ENCODE peak calls at places on chromosomes 16 and 17, in four cellular contexts. One of them, this sample, is unnamed.
A peak's percentile ranks its signal among the peaks of the same experiment; 100 is the strongest.

GRCh38 chr16:67258160-67258835 is 9.5 kb downstream of the SLC9A5 start:
- DNase-seq in uterus: no peak
- DNase-seq in tibial nerve: no peak
- DNase-seq in ascending aorta: no peak
- DNase-seq in this sample: no peak

GRCh38 chr16:3101841-3102470 is 2.9 kb upstream of the ZSCAN10 start:
- DNase-seq in uterus: no peak
- DNase-seq in tibial nerve: no peak
- DNase-seq in ascending aorta: no peak
- DNase-seq in this sample: no peak

GRCh38 chr16:1297413-1297773 is 12.0 kb upstream of the UBE2I start:
- DNase-seq in uterus: no peak
- DNase-seq in tibial nerve: no peak
- DNase-seq in ascending aorta: no peak
- DNase-seq in this sample: no peak

GRCh38 chr17:34259151-34259550 is 4.1 kb downstream of the CCL2 start:
- DNase-seq in uterus: no peak
- DNase-seq in tibial nerve: no peak
- DNase-seq in ascending aorta: no peak
- DNase-seq in this sample: no peak

GRCh38 chr16:24077989-24078388 is 178.1 kb upstream of the CACNG3 start:
- DNase-seq in uterus: no peak
- DNase-seq in tibial nerve: no peak
- DNase-seq in ascending aorta: no peak
- DNase-seq in this sample: no peak

GRCh38 chr17:31838641-31839225 is 20.3 kb downstream of the COPRS start:
- DNase-seq in uterus: no peak
- DNase-seq in tibial nerve: no peak
- DNase-seq in ascending aorta: no peak
- DNase-seq in this sample: no peak

GRCh38 chr16:81313731-81314602 is 795 bp upstream of the GAN start:
- DNase-seq in uterus: no peak
- DNase-seq in tibial nerve: no peak
- DNase-seq in ascending aorta: no peak
- DNase-seq in this sample: no peak

GRCh38 chr16:89050119-89050867 is 43.4 kb upstream of the ACSF3 start:
- DNase-seq in uterus: no peak
- DNase-seq in tibial nerve: no peak
- DNase-seq in ascending aorta: no peak
- DNase-seq in this sample: no peak

GRCh38 chr16:10578474-10579316 is 1.7 kb downstream of the EMP2 start:
- DNase-seq in uterus: no peak
- DNase-seq in tibial nerve: no peak
- DNase-seq in ascending aorta: no peak
- DNase-seq in this sample: no peak

GRCh38 chr16:55189975-55190636 is 133.9 kb upstream of the IRX6 start:
- DNase-seq in uterus: no peak
- DNase-seq in tibial nerve: no peak
- DNase-seq in ascending aorta: no peak
- DNase-seq in this sample: no peak

GRCh38 chr17:45342871-45343526 is 26.2 kb upstream of the MAP3K14 start:
- DNase-seq in uterus: no peak
- DNase-seq in tibial nerve: no peak
- DNase-seq in ascending aorta: peak; percentile 31
- DNase-seq in this sample: no peak

GRCh38 chr17:7466644-7467341 is 12.6 kb downstream of the ZBTB4 start:
- DNase-seq in uterus: peak; percentile 86
- DNase-seq in tibial nerve: peak; percentile 71
- DNase-seq in ascending aorta: peak; percentile 85
- DNase-seq in this sample: no peak

GRCh38 chr17:10729334-10730193 is at the start of gene TMEM220:
- DNase-seq in uterus: peak; percentile 84
- DNase-seq in tibial nerve: peak; percentile 64
- DNase-seq in ascending aorta: peak; percentile 90
- DNase-seq in this sample: peak; percentile 49

GRCh38 chr17:10420811-10421210 is 939 bp downstream of the MYH8 start:
- DNase-seq in uterus: no peak
- DNase-seq in tibial nerve: no peak
- DNase-seq in ascending aorta: no peak
- DNase-seq in this sample: no peak

GRCh38 chr16:19883296-19883951 is 1.2 kb downstream of the GPRC5B start:
- DNase-seq in uterus: peak; percentile 44
- DNase-seq in tibial nerve: peak; percentile 44
- DNase-seq in ascending aorta: no peak
- DNase-seq in this sample: peak; percentile 14

GRCh38 chr16:2737238-2737605 is 15.2 kb upstream of the SRRM2 start:
- DNase-seq in uterus: no peak
- DNase-seq in tibial nerve: no peak
- DNase-seq in ascending aorta: no peak
- DNase-seq in this sample: no peak

GRCh38 chr16:1181715-1182671 is 29.1 kb downstream of the CACNA1H start:
- DNase-seq in uterus: peak; percentile 87
- DNase-seq in tibial nerve: no peak
- DNase-seq in ascending aorta: peak; percentile 92
- DNase-seq in this sample: no peak

GRCh38 chr16:70725024-70725911 is 39.4 kb upstream of the MTSS2 start:
- DNase-seq in uterus: peak; percentile 69
- DNase-seq in tibial nerve: peak; percentile 39
- DNase-seq in ascending aorta: no peak
- DNase-seq in this sample: no peak

GRCh38 chr17:42723636-42724035 is 21.2 kb downstream of the EZH1 start:
- DNase-seq in uterus: no peak
- DNase-seq in tibial nerve: no peak
- DNase-seq in ascending aorta: no peak
- DNase-seq in this sample: no peak

GRCh38 chr17:41116292-41116691 is 1.9 kb downstream of the KRTAP4-11 start:
- DNase-seq in uterus: no peak
- DNase-seq in tibial nerve: no peak
- DNase-seq in ascending aorta: no peak
- DNase-seq in this sample: no peak

GRCh38 chr16:24781256-24781655 is 51.8 kb downstream of the TNRC6A start:
- DNase-seq in uterus: no peak
- DNase-seq in tibial nerve: no peak
- DNase-seq in ascending aorta: no peak
- DNase-seq in this sample: no peak

GRCh38 chr17:67162771-67163170 is 82.2 kb downstream of the HELZ start:
- DNase-seq in uterus: no peak
- DNase-seq in tibial nerve: no peak
- DNase-seq in ascending aorta: no peak
- DNase-seq in this sample: no peak

GRCh38 chr16:11510178-11510973 is 76.3 kb downstream of the LITAF start:
- DNase-seq in uterus: no peak
- DNase-seq in tibial nerve: no peak
- DNase-seq in ascending aorta: no peak
- DNase-seq in this sample: no peak

GRCh38 chr17:11488407-11488806 is 109.9 kb upstream of the DNAH9 start:
- DNase-seq in uterus: no peak
- DNase-seq in tibial nerve: no peak
- DNase-seq in ascending aorta: no peak
- DNase-seq in this sample: no peak

GRCh38 chr16:14345512-14346115 is 274.5 kb downstream of the MRTFB start:
- DNase-seq in uterus: no peak
- DNase-seq in tibial nerve: no peak
- DNase-seq in ascending aorta: no peak
- DNase-seq in this sample: no peak

GRCh38 chr17:79338589-79338988 is 264.0 kb downstream of the ENGASE start:
- DNase-seq in uterus: no peak
- DNase-seq in tibial nerve: no peak
- DNase-seq in ascending aorta: no peak
- DNase-seq in this sample: no peak

GRCh38 chr17:77884967-77885641 is 73.4 kb upstream of the TNRC6C start:
- DNase-seq in uterus: no peak
- DNase-seq in tibial nerve: no peak
- DNase-seq in ascending aorta: no peak
- DNase-seq in this sample: no peak

DNA sequence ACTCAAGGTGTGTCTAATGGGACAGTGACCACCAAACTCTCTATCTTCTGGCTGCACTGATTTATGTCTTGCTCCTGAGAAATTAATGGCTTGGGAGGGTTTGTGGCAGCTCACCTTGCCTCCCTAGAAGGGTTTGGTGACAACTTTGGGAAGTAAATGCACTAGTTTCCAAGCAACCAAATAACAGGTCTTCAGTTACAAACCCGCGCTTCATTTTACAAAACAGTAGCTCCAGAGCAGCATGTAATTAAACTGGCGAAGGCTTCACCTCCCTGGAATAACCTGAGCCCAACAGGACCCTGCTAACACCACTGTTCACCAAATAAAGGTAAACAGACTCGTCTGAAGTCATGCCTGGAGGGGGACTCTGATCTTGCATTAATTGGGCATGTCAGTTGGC is 318.2 kb downstream of the SLC39A11 start:
- DNase-seq in uterus: no peak
- DNase-seq in tibial nerve: no peak
- DNase-seq in ascending aorta: no peak
- DNase-seq in this sample: no peak
- H3K27ac ChIP-seq in uterus: no peak overlapping the region
- H3K27ac ChIP-seq in tibial nerve: no peak overlapping the region
- H3K27ac ChIP-seq in ascending aorta: no peak overlapping the region
- H3K27ac ChIP-seq in this sample: no peak overlapping the region

GRCh38 chr17:6080711-6081430 is 10.7 kb downstream of the WSCD1 start:
- DNase-seq in uterus: no peak
- DNase-seq in tibial nerve: no peak
- DNase-seq in ascending aorta: no peak
- DNase-seq in this sample: no peak

GRCh38 chr17:6085812-6086211 is 15.6 kb downstream of the WSCD1 start:
- DNase-seq in uterus: no peak
- DNase-seq in tibial nerve: no peak
- DNase-seq in ascending aorta: no peak
- DNase-seq in this sample: no peak

GRCh38 chr17:6082335-6082734 is 12.2 kb downstream of the WSCD1 start:
- DNase-seq in uterus: no peak
- DNase-seq in tibial nerve: no peak
- DNase-seq in ascending aorta: no peak
- DNase-seq in this sample: no peak

GRCh38 chr17:6086603-6087400 is 16.6 kb downstream of the WSCD1 start:
- DNase-seq in uterus: no peak
- DNase-seq in tibial nerve: no peak
- DNase-seq in ascending aorta: no peak
- DNase-seq in this sample: no peak

GRCh38 chr17:6084226-6085161 is 14.3 kb downstream of the WSCD1 start:
- DNase-seq in uterus: no peak
- DNase-seq in tibial nerve: no peak
- DNase-seq in ascending aorta: no peak
- DNase-seq in this sample: no peak
- H3K27ac ChIP-seq in uterus: no peak overlapping the region
- H3K27ac ChIP-seq in tibial nerve: no peak overlapping the region
- H3K27ac ChIP-seq in ascending aorta: no peak overlapping the region
- H3K27ac ChIP-seq in this sample: no peak overlapping the region

GRCh38 chr17:75845933-75846700 is 1.9 kb upstream of the UNC13D start:
- DNase-seq in uterus: no peak
- DNase-seq in tibial nerve: no peak
- DNase-seq in ascending aorta: no peak
- DNase-seq in this sample: no peak

GRCh38 chr17:75846701-75847594 is 2.7 kb upstream of the UNC13D start:
- DNase-seq in uterus: no peak
- DNase-seq in tibial nerve: no peak
- DNase-seq in ascending aorta: no peak
- DNase-seq in this sample: no peak

GRCh38 chr17:75848523-75849303 is 4.5 kb upstream of the UNC13D start:
- DNase-seq in uterus: peak; percentile 68
- DNase-seq in tibial nerve: peak; percentile 85
- DNase-seq in ascending aorta: no peak
- DNase-seq in this sample: peak; percentile 65

GRCh38 chr17:75849304-75849695 is 5.1 kb upstream of the UNC13D start:
- DNase-seq in uterus: no peak
- DNase-seq in tibial nerve: no peak
- DNase-seq in ascending aorta: no peak
- DNase-seq in this sample: no peak

GRCh38 chr17:75847595-75848522 is 3.7 kb upstream of the UNC13D start:
- DNase-seq in uterus: no peak
- DNase-seq in tibial nerve: no peak
- DNase-seq in ascending aorta: no peak
- DNase-seq in this sample: no peak
- H3K27ac ChIP-seq in uterus: peak overlapping the region; percentile 44
- H3K27ac ChIP-seq in tibial nerve: peak overlapping the region; percentile 79
- H3K27ac ChIP-seq in ascending aorta: peak overlapping the region; percentile 72
- H3K27ac ChIP-seq in this sample: no peak overlapping the region

GRCh38 chr17:55730808-55731207 is 8.1 kb upstream of the TMEM100 start:
- DNase-seq in uterus: no peak
- DNase-seq in tibial nerve: no peak
- DNase-seq in ascending aorta: no peak
- DNase-seq in this sample: no peak
- H3K27ac ChIP-seq in uterus: peak overlapping the region; percentile 65
- H3K27ac ChIP-seq in tibial nerve: peak overlapping the region; percentile 93
- H3K27ac ChIP-seq in ascending aorta: peak overlapping the region; percentile 50
- H3K27ac ChIP-seq in this sample: no peak overlapping the region

DNA sequence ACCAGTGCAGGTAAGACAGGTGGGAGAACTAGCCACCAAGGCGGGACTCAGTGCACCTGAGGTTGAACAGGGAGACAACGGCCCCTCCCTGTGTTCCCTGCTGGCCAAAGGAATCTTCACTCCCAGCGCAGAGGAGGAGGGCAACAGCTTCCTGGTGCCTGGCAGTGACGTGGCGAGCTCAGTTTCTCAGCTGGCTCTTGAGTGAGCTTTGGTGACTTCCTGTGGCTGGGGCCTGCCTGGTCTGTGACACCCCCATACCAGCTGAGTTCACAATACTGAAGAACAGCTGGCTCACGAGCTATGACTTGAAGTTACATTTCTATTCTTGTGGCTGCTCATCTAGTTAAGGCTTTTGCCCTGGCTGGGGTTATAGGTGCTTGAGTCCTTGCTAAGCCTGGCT is 26.1 kb downstream of the WNT9B start:
- DNase-seq in uterus: no peak
- DNase-seq in tibial nerve: no peak
- DNase-seq in ascending aorta: no peak
- DNase-seq in this sample: no peak
- H3K27ac ChIP-seq in uterus: no peak overlapping the region
- H3K27ac ChIP-seq in tibial nerve: peak overlapping the region; percentile 4
- H3K27ac ChIP-seq in ascending aorta: peak overlapping the region; percentile 18
- H3K27ac ChIP-seq in this sample: no peak overlapping the region

GRCh38 chr17:50114401-50114800 is 15.6 kb downstream of the SAMD14 start:
- DNase-seq in uterus: no peak
- DNase-seq in tibial nerve: no peak
- DNase-seq in ascending aorta: no peak
- DNase-seq in this sample: no peak

GRCh38 chr17:50111687-50112655 is 16.8 kb downstream of the PDK2 start:
- DNase-seq in uterus: no peak
- DNase-seq in tibial nerve: no peak
- DNase-seq in ascending aorta: peak; percentile 89
- DNase-seq in this sample: no peak

GRCh38 chr17:50112694-50113093 is 17.3 kb downstream of the SAMD14 start:
- DNase-seq in uterus: peak; percentile 39
- DNase-seq in tibial nerve: no peak
- DNase-seq in ascending aorta: no peak
- DNase-seq in this sample: no peak

GRCh38 chr17:50114849-50115357 is 15.1 kb downstream of the SAMD14 start:
- DNase-seq in uterus: no peak
- DNase-seq in tibial nerve: peak; percentile 62
- DNase-seq in ascending aorta: no peak
- DNase-seq in this sample: no peak

GRCh38 chr17:50113624-50114320 is 16.2 kb downstream of the SAMD14 start:
- DNase-seq in uterus: no peak
- DNase-seq in tibial nerve: no peak
- DNase-seq in ascending aorta: no peak
- DNase-seq in this sample: no peak
- H3K27ac ChIP-seq in uterus: no peak overlapping the region
- H3K27ac ChIP-seq in tibial nerve: no peak overlapping the region
- H3K27ac ChIP-seq in ascending aorta: no peak overlapping the region
- H3K27ac ChIP-seq in this sample: no peak overlapping the region

GRCh38 chr17:49602783-49603182 is 27.1 kb downstream of the NXPH3 start:
- DNase-seq in uterus: no peak
- DNase-seq in tibial nerve: no peak
- DNase-seq in ascending aorta: no peak
- DNase-seq in this sample: no peak
- H3K27ac ChIP-seq in uterus: no peak overlapping the region
- H3K27ac ChIP-seq in tibial nerve: peak overlapping the region; percentile 65
- H3K27ac ChIP-seq in ascending aorta: peak overlapping the region; percentile 59
- H3K27ac ChIP-seq in this sample: no peak overlapping the region